ENCODE peak calls at places on chromosomes 5 and 9, in four cellular contexts. B, V, F and J are unnamed samples.

GRCh38 chr5:119340597-119341218 is 15.1 kb upstream of the TNFAIP8 start:
- DNase-seq in B (peak), V (no peak), F (no peak), J (no peak)

GRCh38 chr5:176371621-176372539 is 6.6 kb downstream of the ARL10 start:
- DNase-seq in B (no peak), V (no peak), F (no peak), J (no peak)

GRCh38 chr5:171953860-171954701 is 52.4 kb downstream of the FBXW11 start:
- DNase-seq in B (no peak), V (no peak), F (no peak), J (no peak)

GRCh38 chr5:134458234-134458633 is 46.6 kb upstream of the CDKN2AIPNL start:
- DNase-seq in B (peak), V (no peak), F (no peak), J (no peak)

GRCh38 chr9:20395671-20396070 is 226.6 kb downstream of the MLLT3 start:
- DNase-seq in B (no peak), V (no peak), F (no peak), J (no peak)

GRCh38 chr5:41903382-41903891 is 707 bp upstream of the RIMOC1 start:
- DNase-seq in B (no peak), V (no peak), F (no peak), J (no peak)

GRCh38 chr5:75992677-75993582 is 90.3 kb upstream of the SV2C start:
- DNase-seq in B (no peak), V (no peak), F (no peak), J (no peak)

GRCh38 chr9:90953200-90953599 is 151.6 kb downstream of the SYK start:
- DNase-seq in B (no peak), V (no peak), F (no peak), J (no peak)

GRCh38 chr5:136133416-136134383 is 1.1 kb downstream of the SMAD5 start:
- DNase-seq in B (no peak), V (no peak), F (peak), J (peak)

GRCh38 chr5:43997647-43998251 is 391.5 kb downstream of the FGF10 start:
- DNase-seq in B (no peak), V (no peak), F (no peak), J (no peak)

GRCh38 chr5:5497132-5497748 is 74.8 kb downstream of the ICE1 start:
- DNase-seq in B (peak), V (peak), F (no peak), J (no peak)

GRCh38 chr5:93100976-93101375 is 480.0 kb downstream of the NR2F1-AS1 start:
- DNase-seq in B (no peak), V (no peak), F (no peak), J (no peak)

GRCh38 chr5:94928891-94929290 is 310.4 kb downstream of the SLF1 start:
- DNase-seq in B (no peak), V (no peak), F (no peak), J (no peak)

GRCh38 chr5:120108586-120109254 is 355.4 kb upstream of the PRR16 start:
- DNase-seq in B (no peak), V (no peak), F (no peak), J (no peak)

GRCh38 chr5:143837306-143837848 is 25.4 kb downstream of the HMHB1 start:
- DNase-seq in B (no peak), V (no peak), F (no peak), J (no peak)

GRCh38 chr9:96651626-96652025 is 3.5 kb downstream of the PRXL2C start:
- DNase-seq in B (no peak), V (no peak), F (no peak), J (no peak)

GRCh38 chr9:105694848-105695581 is 674 bp downstream of the TMEM38B start:
- DNase-seq in B (peak), V (peak), F (peak), J (peak)

GRCh38 chr5:158951951-158952545 is 147.7 kb downstream of the EBF1 start:
- DNase-seq in B (no peak), V (no peak), F (no peak), J (no peak)

GRCh38 chr9:38160613-38161215 is 91.7 kb upstream of the SHB start:
- DNase-seq in B (no peak), V (no peak), F (peak), J (no peak)

GRCh38 chr9:112184211-112184610 is 9.1 kb upstream of the SUSD1 start:
- DNase-seq in B (no peak), V (no peak), F (no peak), J (no peak)

GRCh38 chr9:92600742-92601261 is 65.0 kb upstream of the ECM2 start:
- DNase-seq in B (no peak), V (no peak), F (no peak), J (no peak)

GRCh38 chr9:35910613-35911488 is 1.6 kb downstream of the SPAAR start:
- DNase-seq in B (peak), V (peak), F (peak), J (no peak)

GRCh38 chr5:169702726-169703481 is 65.8 kb downstream of the DOCK2 start:
- DNase-seq in B (no peak), V (no peak), F (no peak), J (no peak)

GRCh38 chr9:23537192-23538059 is 288.6 kb downstream of the ELAVL2 start:
- DNase-seq in B (no peak), V (no peak), F (no peak), J (no peak)

GRCh38 chr5:2157372-2157771 is 274.6 kb upstream of the IRX4 start:
- DNase-seq in B (peak), V (no peak), F (no peak), J (no peak)

GRCh38 chr9:93954436-93955355 is at the start of gene BARX1:
- DNase-seq in B (no peak), V (peak), F (no peak), J (no peak)

GRCh38 chr9:93953492-93954435 is 1.4 kb downstream of the BARX1 start:
- DNase-seq in B (no peak), V (peak), F (no peak), J (no peak)

GRCh38 chr9:93951655-93952118 is 3.5 kb downstream of the BARX1 start:
- DNase-seq in B (no peak), V (peak), F (no peak), J (no peak)

GRCh38 chr9:93952119-93952783 is 2.9 kb downstream of the BARX1 start:
- DNase-seq in B (no peak), V (no peak), F (no peak), J (no peak)

GRCh38 chr9:93952784-93953491 is 2.2 kb downstream of the BARX1 start:
- DNase-seq in B (no peak), V (peak), F (no peak), J (no peak)
- H3K4me3 ChIP-seq in B (no peak), V (no peak), F (peak), J (peak)

GRCh38 chr9:2479056-2479565 is 142.5 kb upstream of the VLDLR start:
- DNase-seq in B (no peak), V (no peak), F (no peak), J (no peak)

GRCh38 chr9:2480255-2480837 is 141.2 kb upstream of the VLDLR start:
- DNase-seq in B (no peak), V (no peak), F (no peak), J (no peak)

GRCh38 chr9:2478421-2478820 is 143.2 kb upstream of the VLDLR start:
- DNase-seq in B (no peak), V (no peak), F (no peak), J (no peak)

GRCh38 chr9:2481216-2481615 is 140.4 kb upstream of the VLDLR start:
- DNase-seq in B (no peak), V (no peak), F (no peak), J (no peak)

GRCh38 chr9:2477755-2478154 is 143.8 kb upstream of the VLDLR start:
- DNase-seq in B (no peak), V (no peak), F (no peak), J (no peak)
- TF ChIP-seq POLR2AphosphoS5 in B (no peak), V (no peak), F (no peak), J (no peak)

DNA sequence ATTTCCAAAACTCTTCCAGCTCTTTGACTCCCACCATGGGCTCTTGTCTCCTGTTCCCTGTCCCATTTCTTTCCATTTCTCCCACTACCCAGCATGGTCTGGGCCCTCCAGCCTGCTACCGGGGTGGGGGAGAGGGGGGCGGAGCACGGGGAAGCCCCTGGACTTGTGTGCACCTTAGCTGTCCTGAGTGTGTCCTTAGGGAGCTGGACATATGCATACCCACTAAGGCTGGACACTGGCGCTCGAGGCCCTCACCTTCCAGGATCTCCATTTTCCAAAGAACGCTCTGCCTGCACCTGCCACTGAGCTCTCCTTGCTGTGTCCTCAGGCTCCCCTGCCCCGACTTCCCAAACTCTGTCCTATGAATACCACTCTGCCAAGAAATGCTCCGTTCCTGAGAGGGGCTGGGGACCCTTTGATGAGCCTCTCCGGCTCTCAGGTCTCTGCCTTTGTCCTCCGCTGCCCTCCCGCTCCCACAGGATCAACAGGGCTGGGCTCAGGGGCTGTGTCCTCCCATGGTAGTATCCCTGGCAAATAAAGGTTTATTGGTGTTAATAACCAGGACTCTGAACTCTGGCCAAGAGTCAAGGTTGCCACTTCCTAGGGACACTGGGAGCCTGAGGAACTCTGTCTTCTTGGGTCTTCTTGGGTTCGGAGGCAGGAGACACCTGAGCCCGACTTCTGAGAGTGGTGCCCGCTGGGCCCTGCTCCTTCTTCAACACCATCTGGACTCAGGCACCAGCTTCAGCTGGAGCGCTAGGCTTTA is 831 bp upstream of the SHROOM1 start:
- DNase-seq in B (no peak), V (peak), F (no peak), J (no peak)
- H3K4me3 ChIP-seq in B (peak), V (peak), F (peak), J (peak)

DNA sequence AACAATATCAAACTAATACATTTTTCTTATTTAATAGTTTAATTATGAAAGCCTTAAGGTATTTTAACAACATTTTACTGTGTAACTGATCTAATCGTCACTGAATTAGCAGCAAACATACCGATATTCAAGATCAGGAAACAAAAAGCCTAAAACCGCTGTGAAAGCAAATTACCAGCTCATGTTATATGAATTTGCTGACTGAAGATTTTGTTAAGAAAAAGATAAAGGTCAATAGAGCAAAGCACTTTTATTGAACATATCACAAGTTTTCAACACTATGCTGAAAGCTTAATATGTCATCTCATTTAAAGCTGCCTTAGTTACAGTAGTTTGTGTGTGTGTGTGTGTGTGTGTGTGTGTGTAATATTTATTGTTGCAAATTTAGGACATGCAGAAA is 1634.9 kb upstream of the NUDT12 start:
- DNase-seq in B (no peak), V (no peak), F (no peak), J (no peak)
- TF ChIP-seq POLR2AphosphoS5 in B (no peak), V (no peak), F (no peak), J (no peak)

GRCh38 chr9:69762527-69762926 is 2.7 kb upstream of the PTAR1 start:
- DNase-seq in B (no peak), V (no peak), F (no peak), J (no peak)

GRCh38 chr9:69768716-69769115 is 8.9 kb upstream of the PTAR1 start:
- DNase-seq in B (no peak), V (no peak), F (no peak), J (no peak)

GRCh38 chr9:69771775-69772418 is 12.1 kb upstream of the PTAR1 start:
- DNase-seq in B (no peak), V (no peak), F (no peak), J (no peak)

GRCh38 chr9:69773258-69773657 is 13.4 kb upstream of the PTAR1 start:
- DNase-seq in B (no peak), V (no peak), F (no peak), J (no peak)

GRCh38 chr9:69768101-69768500 is 8.3 kb upstream of the PTAR1 start:
- DNase-seq in B (no peak), V (no peak), F (no peak), J (no peak)
- H3K4me3 ChIP-seq in B (no peak), V (no peak), F (no peak), J (no peak)

GRCh38 chr5:54886866-54887265 is 98.5 kb downstream of the ESM1 start:
- DNase-seq in B (no peak), V (no peak), F (no peak), J (no peak)
- TF ChIP-seq POLR2AphosphoS5 in B (no peak), V (no peak), F (no peak), J (no peak)

GRCh38 chr9:14352549-14352948 is 38.6 kb upstream of the NFIB start:
- DNase-seq in B (no peak), V (no peak), F (no peak), J (no peak)
- H3K4me3 ChIP-seq in B (no peak), V (peak), F (no peak), J (peak)

GRCh38 chr5:473344-474192 is 30.6 kb downstream of the EXOC3 start:
- DNase-seq in B (no peak), V (no peak), F (peak), J (no peak)

GRCh38 chr5:472076-472655 is 29.2 kb downstream of the EXOC3 start:
- DNase-seq in B (peak), V (peak), F (peak), J (no peak)

GRCh38 chr5:470961-471749 is 28.2 kb downstream of the EXOC3 start:
- DNase-seq in B (peak), V (peak), F (no peak), J (peak)

GRCh38 chr5:471750-472058 is 28.7 kb downstream of the EXOC3 start:
- DNase-seq in B (no peak), V (no peak), F (no peak), J (peak)

GRCh38 chr5:472656-473343 is 29.8 kb downstream of the EXOC3 start:
- DNase-seq in B (peak), V (peak), F (peak), J (peak)
- TF ChIP-seq POLR2AphosphoS5 in B (peak), V (peak), F (peak), J (no peak)